ENCODE peak calls at places on chromosomes 1 and 21, in six cellular contexts. Q is astrocyte, W is chondrocyte, P is spleen, K is GM13976, G is MCF 10A. M is an unnamed sample.

GRCh38 chr1:157162345-157162744 is 24.1 kb upstream of the ETV3 start:
- DNase-seq in Q (no peak), W (no peak), K (no peak), P (no peak), G (no peak), M (no peak)

GRCh38 chr1:157961805-157962762 is 31.4 kb upstream of the KIRREL1 start:
- DNase-seq in W (no peak), K (no peak), P (no peak), Q (peak; percentile 85), G (peak; percentile 75), M (peak; percentile 3)

GRCh38 chr1:89631756-89632155 is 1.2 kb upstream of the LRRC8C start:
- DNase-seq in Q (no peak), G (no peak), K (no peak), P (no peak), W (no peak), M (no peak)

GRCh38 chr1:54324031-54324654 is 82.1 kb downstream of the SSBP3 start:
- DNase-seq in Q (peak; percentile 71), G (no peak), W (no peak), P (no peak), K (no peak), M (no peak)

GRCh38 chr1:235648407-235648907 is 1.1 kb downstream of the GNG4 start:
- DNase-seq in W (no peak), K (no peak), P (peak; percentile 65), G (no peak), Q (no peak), M (no peak)

GRCh38 chr1:219160942-219161341 is 12.7 kb upstream of the LYPLAL1 start:
- DNase-seq in P (no peak), K (no peak), W (no peak), G (no peak), Q (no peak), M (no peak)

GRCh38 chr1:8698937-8699447 is 118.4 kb downstream of the RERE start:
- DNase-seq in G (no peak), P (no peak), K (no peak), W (no peak), Q (no peak), M (no peak)

GRCh38 chr1:64499966-64500365 is 30.0 kb downstream of the CACHD1 start:
- DNase-seq in K (no peak), Q (no peak), W (no peak), G (no peak), P (no peak), M (peak; percentile 20)

GRCh38 chr1:13748610-13749505 is 48.9 kb downstream of the PRDM2 start:
- DNase-seq in K (peak; percentile 97), Q (peak; percentile 89), G (peak; percentile 97), W (peak; percentile 98), P (peak; percentile 99), M (peak; percentile 96)
- TF ChIP-seq CTCF in K (no peak), Q (no peak), G (no peak), W (peak; percentile 53), P (no peak), M (no peak)

DNA sequence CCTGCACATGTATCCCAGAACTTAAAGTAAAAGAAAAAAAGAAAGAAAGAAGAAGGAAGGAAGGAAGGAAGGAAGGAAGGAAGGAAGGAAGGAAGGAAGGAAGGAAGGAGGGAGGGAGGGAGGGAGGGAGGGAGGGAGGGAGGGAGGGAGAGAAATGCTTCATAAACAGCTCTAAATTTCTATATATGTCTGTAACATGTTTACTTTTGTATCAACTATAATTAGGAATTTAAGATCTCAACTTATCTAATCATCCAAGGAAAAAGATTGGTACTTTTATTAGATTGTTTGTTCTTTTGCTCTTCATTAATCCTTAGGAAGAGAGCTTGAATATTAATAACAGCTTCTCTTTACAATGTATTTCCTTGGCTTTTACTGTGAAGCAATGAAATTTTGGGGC is 195.4 kb upstream of the PRMT6 start:
- DNase-seq in P (no peak), Q (no peak), K (no peak), G (no peak), W (no peak), M (no peak)
- TF ChIP-seq CTCF in P (no peak), Q (no peak), K (no peak), G (no peak), W (no peak), M (no peak)

DNA sequence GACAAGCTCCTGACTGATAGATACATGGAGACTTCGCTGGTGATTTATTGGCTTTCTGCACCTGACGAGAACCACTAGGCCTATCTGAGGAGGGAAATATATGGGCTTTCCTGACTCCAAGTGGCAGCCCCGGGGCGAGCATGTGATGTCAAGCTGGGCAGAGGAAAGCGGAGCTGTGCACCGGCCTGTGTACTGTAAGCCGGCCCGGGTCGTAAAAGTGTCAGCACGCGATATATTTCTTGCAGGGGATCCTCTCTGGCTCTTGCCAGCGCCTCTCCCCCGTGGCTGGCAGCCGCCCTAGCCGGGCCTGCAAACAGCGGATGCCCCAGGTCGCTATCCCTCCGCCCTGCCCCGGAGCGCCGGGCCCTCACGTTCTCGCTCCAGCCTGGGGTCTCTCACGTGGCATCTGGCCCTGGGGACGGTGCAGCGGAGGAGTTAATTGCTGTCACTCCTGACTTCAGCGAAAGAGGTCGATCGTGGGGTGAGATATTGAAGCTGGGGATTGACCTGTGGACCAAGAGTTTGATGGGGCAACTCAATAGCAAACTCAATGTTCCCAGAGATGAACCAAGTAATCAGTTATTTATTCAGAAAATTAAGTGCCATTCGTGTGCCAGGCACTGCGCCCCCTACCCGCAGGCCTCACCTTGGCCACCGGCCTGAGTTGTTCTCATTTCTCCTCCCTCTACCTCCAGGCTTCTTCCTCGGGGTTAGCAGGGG is 41.0 kb upstream of the HAO2 start:
- DNase-seq in K (peak; percentile 52), W (no peak), G (no peak), P (peak; percentile 78), Q (peak; percentile 6), M (peak; percentile 42)
- TF ChIP-seq CTCF in K (peak; percentile 47), W (peak; percentile 71), G (no peak), P (no peak), Q (peak; percentile 39), M (peak; percentile 59)

GRCh38 chr1:26328597-26328996 is 10.8 kb downstream of the CD52 start:
- DNase-seq in P (no peak), G (no peak), Q (no peak), K (no peak), W (no peak), M (no peak)

GRCh38 chr1:26324550-26324949 is 6.8 kb downstream of the CD52 start:
- DNase-seq in P (no peak), Q (no peak), K (no peak), G (no peak), W (no peak), M (no peak)

GRCh38 chr1:26330276-26330675 is 12.5 kb downstream of the CD52 start:
- DNase-seq in G (no peak), P (no peak), K (no peak), Q (no peak), W (no peak), M (no peak)

GRCh38 chr1:26323382-26323781 is 5.6 kb downstream of the CD52 start:
- DNase-seq in P (no peak), K (no peak), W (no peak), G (no peak), Q (no peak), M (no peak)

GRCh38 chr1:26327956-26328362 is 10.2 kb downstream of the CD52 start:
- DNase-seq in K (no peak), Q (no peak), G (no peak), W (no peak), P (no peak), M (peak; percentile 23)
- TF ChIP-seq CTCF in K (no peak), Q (no peak), G (no peak), W (no peak), P (no peak), M (no peak)

GRCh38 chr1:1013105-1013921 is at the start of gene ISG15:
- DNase-seq in G (peak; percentile 85), W (no peak), P (peak; percentile 98), Q (peak; percentile 75), K (peak; percentile 85), M (peak; percentile 96)
- TF ChIP-seq CTCF in G (no peak), W (no peak), P (no peak), Q (no peak), K (no peak), M (no peak)

DNA sequence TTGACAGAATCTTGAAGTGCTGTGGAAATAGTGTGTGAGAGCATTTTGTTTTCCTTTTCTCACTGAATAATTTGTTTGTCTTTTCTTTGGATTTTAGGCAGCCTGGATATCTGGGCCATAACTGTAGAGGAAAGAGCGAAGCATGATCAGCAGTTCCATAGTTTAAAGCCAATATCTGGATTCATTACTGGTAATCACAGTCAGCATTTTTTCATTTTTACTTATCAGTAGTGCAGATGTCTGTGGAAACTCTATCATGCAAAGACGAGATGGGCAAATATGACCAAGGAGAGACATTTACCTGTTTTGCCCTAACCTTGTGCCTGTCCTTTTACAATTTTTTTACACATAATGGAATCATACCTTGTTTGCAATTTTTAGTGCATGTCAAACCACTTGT is 78.8 kb downstream of the ITSN1 start:
- DNase-seq in W (no peak), P (no peak), Q (no peak), K (no peak), G (no peak), M (no peak)
- TF ChIP-seq CTCF in W (no peak), P (no peak), Q (no peak), K (no peak), G (no peak), M (no peak)

GRCh38 chr21:43939443-43940328 is 72.4 kb upstream of the TRAPPC10 start:
- DNase-seq in K (no peak), P (no peak), G (no peak), W (peak; percentile 70), Q (no peak), M (no peak)
- TF ChIP-seq CTCF in K (peak; percentile 21), P (no peak), G (no peak), W (peak; percentile 64), Q (no peak), M (peak; percentile 60)

GRCh38 chr1:226310637-226311195 is 1.8 kb upstream of the LIN9 start:
- DNase-seq in G (peak; percentile 81), P (no peak), Q (no peak), K (no peak), W (no peak), M (no peak)
- TF ChIP-seq CTCF in G (no peak), P (no peak), Q (no peak), K (no peak), W (no peak), M (no peak)